ENCODE peak calls at places on chromosomes 3 and 15, in seven cellular contexts. T, Y, U, D, N, Q and M are unnamed samples. For H3K4me1, the result is how much of the 10 kb centered on the place peaks cover.

GRCh38 chr3:194952882-194953281 is 267.2 kb downstream of the FAM43A start:
- DNase-seq in Q (no peak), Y (peak), D (no peak), T (no peak), N (no peak), U (no peak), M (no peak)

GRCh38 chr3:70064194-70064787 is 64.8 kb downstream of the SAMMSON start:
- DNase-seq in U (no peak), D (no peak), Y (peak), T (peak), Q (no peak), N (no peak), M (no peak)

GRCh38 chr3:195181781-195182469 is 89.0 kb downstream of the XXYLT1 start:
- DNase-seq in T (no peak), Y (no peak), D (no peak), U (no peak), Q (no peak), N (no peak), M (no peak)

GRCh38 chr3:95354494-95354893 is 1291.6 kb downstream of the NSUN3 start:
- DNase-seq in T (no peak), Y (no peak), Q (no peak), N (no peak), D (no peak), U (no peak), M (no peak)

GRCh38 chr3:151838574-151839312 is 24.8 kb downstream of the AADAC start:
- DNase-seq in U (no peak), N (no peak), D (peak), Q (no peak), T (peak), Y (peak), M (peak)

GRCh38 chr3:72487078-72487765 is 361.0 kb downstream of the SHQ1 start:
- DNase-seq in T (peak), Y (no peak), N (no peak), D (peak), U (peak), Q (no peak), M (peak)

GRCh38 chr15:85854345-85855097 is 59.8 kb upstream of the KLHL25 start:
- DNase-seq in T (peak), Y (peak), U (no peak), N (no peak), Q (peak), D (peak), M (peak)

GRCh38 chr15:98803228-98804056 is 155.1 kb downstream of the IGF1R start:
- DNase-seq in Y (no peak), U (no peak), T (peak), Q (no peak), N (no peak), D (no peak), M (peak)

GRCh38 chr15:42932833-42933515 is 12.4 kb upstream of the TTBK2 start:
- DNase-seq in Y (no peak), T (no peak), N (no peak), Q (no peak), U (no peak), D (no peak), M (no peak)

GRCh38 chr3:146679995-146680394 is 74.8 kb upstream of the PLSCR5 start:
- DNase-seq in Q (no peak), T (no peak), N (no peak), U (no peak), D (no peak), Y (no peak), M (no peak)

GRCh38 chr3:124434176-124434575 is 296.1 kb upstream of the UMPS start:
- DNase-seq in D (no peak), N (no peak), Y (no peak), U (no peak), Q (no peak), T (no peak), M (no peak)

GRCh38 chr3:40173291-40173710 is 136.2 kb upstream of the EIF1B start:
- DNase-seq in T (no peak), Y (no peak), Q (no peak), U (no peak), D (no peak), N (no peak), M (no peak)

GRCh38 chr3:160869825-160870224 is 113.8 kb downstream of the PPM1L start:
- DNase-seq in N (no peak), D (no peak), Y (no peak), U (no peak), Q (no peak), T (no peak), M (no peak)

DNA sequence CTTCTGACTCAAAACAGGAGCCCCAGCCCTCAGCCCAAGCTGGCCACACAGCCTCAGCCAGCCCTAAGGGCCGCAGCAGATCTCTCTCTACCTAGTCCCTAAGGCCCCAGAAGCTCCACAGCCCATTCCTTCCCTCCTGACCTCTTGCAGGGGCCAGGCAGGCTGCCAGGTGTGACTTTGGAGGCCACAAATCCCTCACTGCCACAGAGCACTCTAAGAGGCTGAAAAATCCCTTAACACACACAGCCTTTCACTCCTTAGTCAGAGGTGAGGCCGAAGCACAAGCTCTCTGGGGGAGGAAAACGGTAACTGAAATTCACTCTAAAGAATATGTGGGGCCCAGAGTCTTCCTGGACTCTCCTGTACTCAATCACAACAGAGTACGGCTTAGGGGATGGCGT is 23.3 kb downstream of the LRRC2 start:
- DNase-seq in T (no peak), Y (no peak), U (no peak), Q (no peak), D (no peak), N (no peak), M (no peak)
- H3K4me1 ChIP-seq in T (under half), Y (under half), U (under half), Q (under half), D (under half), N (under half), M (under half)

GRCh38 chr3:139302084-139302800 is 41.6 kb upstream of the MRPS22 start:
- DNase-seq in N (no peak), Y (no peak), T (peak), D (no peak), Q (no peak), U (no peak), M (peak)
- H3K4me1 ChIP-seq in N (under half), Y (under half), T (under half), D (under half), Q (under half), U (under half), M (under half)

GRCh38 chr15:63765338-63765737 is 68.4 kb downstream of the HERC1 start:
- DNase-seq in N (no peak), Q (no peak), U (no peak), Y (no peak), D (no peak), T (no peak), M (no peak)
- H3K4me1 ChIP-seq in N (under half), Q (under half), U (under half), Y (under half), D (under half), T (under half), M (under half)

GRCh38 chr15:60563066-60563465 is 84.1 kb upstream of the ICE2 start:
- DNase-seq in U (no peak), N (no peak), D (no peak), Y (no peak), Q (no peak), T (no peak), M (no peak)

GRCh38 chr15:60563539-60564404 is 84.8 kb upstream of the ICE2 start:
- DNase-seq in T (no peak), N (no peak), D (no peak), Q (peak), Y (no peak), U (no peak), M (no peak)

GRCh38 chr15:60568883-60569495 is 90.0 kb upstream of the ICE2 start:
- DNase-seq in N (no peak), Q (no peak), U (no peak), Y (no peak), T (no peak), D (no peak), M (no peak)

GRCh38 chr15:60568301-60568742 is 89.4 kb upstream of the ICE2 start:
- DNase-seq in N (no peak), Q (no peak), U (no peak), Y (no peak), T (no peak), D (peak), M (no peak)

GRCh38 chr15:60565407-60565806 is 86.5 kb upstream of the ICE2 start:
- DNase-seq in D (no peak), U (no peak), Q (no peak), T (no peak), Y (no peak), N (no peak), M (no peak)
- H3K4me1 ChIP-seq in D (under half), U (under half), Q (half or more), T (under half), Y (under half), N (under half), M (under half)

GRCh38 chr3:128163432-128163831 is 10.2 kb downstream of the EEFSEC start:
- DNase-seq in T (no peak), U (no peak), N (no peak), Y (no peak), Q (no peak), D (no peak), M (no peak)
- H3K4me1 ChIP-seq in T (under half), U (under half), N (under half), Y (under half), Q (under half), D (under half), M (under half)

GRCh38 chr15:100309984-100310291 is 31.8 kb downstream of the ADAMTS17 start:
- DNase-seq in U (no peak), Y (no peak), D (no peak), T (no peak), N (no peak), Q (no peak), M (no peak)

GRCh38 chr15:100309109-100309983 is 32.4 kb downstream of the ADAMTS17 start:
- DNase-seq in D (no peak), Q (no peak), N (no peak), Y (no peak), T (no peak), U (no peak), M (no peak)

GRCh38 chr15:100311099-100311751 is 30.6 kb downstream of the ADAMTS17 start:
- DNase-seq in N (no peak), Q (no peak), T (no peak), D (no peak), Y (no peak), U (no peak), M (no peak)

GRCh38 chr15:100311829-100312228 is 29.9 kb downstream of the ADAMTS17 start:
- DNase-seq in T (no peak), Q (no peak), D (no peak), N (no peak), U (no peak), Y (no peak), M (no peak)

GRCh38 chr15:100310511-100310910 is 31.3 kb downstream of the ADAMTS17 start:
- DNase-seq in N (no peak), T (no peak), U (no peak), D (no peak), Q (no peak), Y (no peak), M (no peak)
- H3K4me1 ChIP-seq in N (under half), T (under half), U (under half), D (under half), Q (under half), Y (under half), M (under half)

GRCh38 chr15:47817825-47818681 is 100.7 kb downstream of the SEMA6D start:
- DNase-seq in Y (no peak), U (no peak), D (no peak), N (no peak), T (no peak), Q (no peak), M (no peak)

GRCh38 chr15:47822066-47822465 is 104.8 kb downstream of the SEMA6D start:
- DNase-seq in Y (no peak), N (no peak), D (no peak), U (no peak), Q (no peak), T (no peak), M (no peak)

GRCh38 chr15:47819158-47819557 is 101.9 kb downstream of the SEMA6D start:
- DNase-seq in Y (no peak), N (no peak), T (no peak), Q (no peak), D (no peak), U (no peak), M (no peak)

GRCh38 chr15:47820780-47821319 is 103.5 kb downstream of the SEMA6D start:
- DNase-seq in D (no peak), T (peak), Y (no peak), N (no peak), Q (no peak), U (no peak), M (peak)

GRCh38 chr15:47820047-47820779 is 102.9 kb downstream of the SEMA6D start:
- DNase-seq in N (no peak), Y (no peak), U (no peak), Q (no peak), D (no peak), T (peak), M (peak)
- H3K4me1 ChIP-seq in N (under half), Y (under half), U (under half), Q (under half), D (under half), T (under half), M (under half)